ENCODE peak calls at places on chromosome 15, in eight cellular contexts. H is esophagus squamous epithelium, Y is body of pancreas, O is transverse colon, F is prostate gland, X is uterus, C is sigmoid colon, V is heart left ventricle. R is an unnamed sample.

GRCh38 chr15:51094606-51095569 is at the start of gene TNFAIP8L3:
- DNase-seq in H (no peak), Y (no peak), O (peak), F (no peak), X (peak), C (no peak), V (peak), R (peak)

GRCh38 chr15:45777781-45778180 is 143.0 kb downstream of the SQOR start:
- DNase-seq in H (no peak), Y (no peak), O (no peak), F (no peak), X (no peak), C (no peak), V (no peak), R (no peak)

GRCh38 chr15:101159096-101159935 is 92.5 kb downstream of the CHSY1 start:
- DNase-seq in H (no peak), Y (no peak), O (no peak), F (no peak), X (no peak), C (peak), V (no peak), R (peak)

GRCh38 chr15:51726302-51727073 is 11.0 kb downstream of the LYSMD2 start:
- DNase-seq in H (no peak), Y (peak), O (peak), F (no peak), X (peak), C (peak), V (peak), R (no peak)

GRCh38 chr15:57323806-57324589 is 52.3 kb upstream of the CGNL1 start:
- DNase-seq in H (no peak), Y (no peak), O (peak), F (peak), X (no peak), C (no peak), V (no peak), R (no peak)

GRCh38 chr15:50424066-50424890 is at the start of gene USP8:
- DNase-seq in H (peak), Y (peak), O (peak), F (peak), X (peak), C (peak), V (peak), R (peak)

GRCh38 chr15:52076889-52077781 is 35.4 kb downstream of the BCL2L10 start:
- DNase-seq in H (no peak), Y (no peak), O (peak), F (no peak), X (no peak), C (no peak), V (no peak), R (peak)

GRCh38 chr15:63981596-63982320 is 64.5 kb downstream of the DAPK2 start:
- DNase-seq in H (no peak), Y (no peak), O (no peak), F (no peak), X (no peak), C (no peak), V (no peak), R (no peak)

GRCh38 chr15:77992356-77993222 is 84.9 kb downstream of the TBC1D2B start:
- DNase-seq in H (no peak), Y (peak), O (no peak), F (no peak), X (no peak), C (peak), V (no peak), R (no peak)

GRCh38 chr15:58393196-58393790 is 38.5 kb upstream of the LIPC start:
- DNase-seq in H (no peak), Y (no peak), O (peak), F (peak), X (no peak), C (no peak), V (no peak), R (no peak)

GRCh38 chr15:40472171-40472727 is 1.5 kb downstream of the CHST14 start:
- DNase-seq in H (no peak), Y (no peak), O (no peak), F (no peak), X (no peak), C (no peak), V (no peak), R (no peak)

GRCh38 chr15:70008697-70009285 is 88.9 kb downstream of the TLE3 start:
- DNase-seq in H (no peak), Y (no peak), O (no peak), F (peak), X (no peak), C (no peak), V (no peak), R (no peak)

GRCh38 chr15:76844096-76844495 is 61.0 kb downstream of the SCAPER start:
- DNase-seq in H (no peak), Y (no peak), O (no peak), F (no peak), X (no peak), C (no peak), V (no peak), R (no peak)

GRCh38 chr15:39358441-39359041 is 222.3 kb upstream of the THBS1 start:
- DNase-seq in H (no peak), Y (peak), O (peak), F (no peak), X (peak), C (peak), V (peak), R (peak)

GRCh38 chr15:63600001-63600645 is 2.9 kb downstream of the FBXL22 start:
- DNase-seq in H (no peak), Y (peak), O (no peak), F (peak), X (no peak), C (peak), V (no peak), R (no peak)

GRCh38 chr15:69976366-69976994 is 121.2 kb downstream of the TLE3 start:
- DNase-seq in H (no peak), Y (peak), O (peak), F (peak), X (no peak), C (no peak), V (peak), R (peak)

GRCh38 chr15:70589221-70589620 is 174.1 kb downstream of the UACA start:
- DNase-seq in H (no peak), Y (no peak), O (no peak), F (no peak), X (no peak), C (no peak), V (no peak), R (no peak)

GRCh38 chr15:58227706-58228543 is 89.7 kb downstream of the AQP9 start:
- DNase-seq in H (no peak), Y (peak), O (peak), F (peak), X (peak), C (peak), V (peak), R (peak)

GRCh38 chr15:48400086-48400485 is 68.9 kb downstream of the DUT start:
- DNase-seq in H (no peak), Y (no peak), O (no peak), F (no peak), X (no peak), C (no peak), V (no peak), R (no peak)

GRCh38 chr15:70318996-70319465 is 221.3 kb upstream of the TLE3 start:
- DNase-seq in H (no peak), Y (no peak), O (peak), F (peak), X (peak), C (peak), V (no peak), R (no peak)

GRCh38 chr15:67082007-67082536 is 16.7 kb downstream of the SMAD3 start:
- DNase-seq in H (no peak), Y (peak), O (peak), F (no peak), X (no peak), C (no peak), V (no peak), R (peak)

GRCh38 chr15:67077641-67078215 is 12.3 kb downstream of the SMAD3 start:
- DNase-seq in H (no peak), Y (no peak), O (peak), F (no peak), X (no peak), C (no peak), V (no peak), R (no peak)

GRCh38 chr15:67080118-67080899 is 14.9 kb downstream of the SMAD3 start:
- DNase-seq in H (no peak), Y (peak), O (no peak), F (no peak), X (no peak), C (no peak), V (peak), R (no peak)

GRCh38 chr15:67080900-67081431 is 15.6 kb downstream of the SMAD3 start:
- DNase-seq in H (peak), Y (peak), O (no peak), F (no peak), X (peak), C (peak), V (peak), R (peak)

DNA sequence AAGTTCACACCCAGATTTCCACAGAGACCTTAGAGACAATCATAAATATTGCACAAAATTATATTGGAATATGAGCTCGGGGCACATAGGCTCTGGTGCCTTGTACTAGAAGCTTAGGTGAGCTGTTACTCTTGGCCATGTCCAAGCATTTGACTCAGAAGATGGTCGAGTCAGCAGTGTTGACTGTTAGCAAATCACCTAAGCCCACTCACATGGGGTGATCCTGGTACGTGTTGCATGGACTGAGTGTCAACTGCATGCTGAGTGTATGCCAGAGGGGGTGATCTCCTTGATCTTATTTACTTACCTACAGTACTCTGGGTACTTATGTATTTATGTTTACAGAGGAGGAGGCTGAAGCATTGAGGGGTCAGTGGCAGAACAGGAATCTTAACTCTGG is 14.0 kb downstream of the SMAD3 start:
- DNase-seq in H (no peak), Y (no peak), O (no peak), F (no peak), X (no peak), C (no peak), V (no peak), R (no peak)
- H3K27ac ChIP-seq in H (no peak), Y (peak), O (no peak), F (no peak), X (peak), C (peak), V (no peak), R (no peak)

GRCh38 chr15:79896634-79897379 is at the start of gene MTHFS:
- DNase-seq in H (peak), Y (peak), O (peak), F (peak), X (peak), C (peak), V (peak), R (peak)
- TF ChIP-seq POLR2A in H (no peak), Y (peak), O (peak), F (peak), X (peak), C (no peak), V (no peak), R (peak)

DNA sequence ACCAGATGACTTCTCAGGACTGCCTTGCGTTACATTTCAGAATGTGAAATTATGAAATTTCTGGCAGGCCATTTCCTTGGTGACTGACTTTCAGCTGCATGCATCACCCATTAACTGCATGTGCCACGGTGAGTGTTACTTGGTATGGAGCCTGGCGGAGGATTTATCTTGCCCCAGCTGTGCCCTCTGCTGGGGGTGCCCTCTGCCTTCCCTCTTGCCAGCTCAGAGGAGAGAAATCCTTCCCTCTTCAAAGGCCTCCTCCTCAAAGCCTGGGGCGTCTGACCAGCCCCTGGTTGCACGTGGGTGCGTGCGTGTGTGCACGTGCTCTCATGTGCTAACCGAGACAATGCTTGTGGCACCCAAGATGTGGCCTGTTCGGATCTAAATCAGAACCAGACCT is 57.8 kb upstream of the CTSH start:
- DNase-seq in H (no peak), Y (no peak), O (no peak), F (no peak), X (no peak), C (no peak), V (no peak), R (no peak)
- H3K27ac ChIP-seq in H (no peak), Y (no peak), O (no peak), F (no peak), X (no peak), C (no peak), V (no peak), R (no peak)

GRCh38 chr15:31024330-31024729 is 32.9 kb upstream of the MTMR10 start:
- DNase-seq in H (no peak), Y (peak), O (no peak), F (no peak), X (no peak), C (no peak), V (no peak), R (peak)

GRCh38 chr15:31024979-31025378 is 33.6 kb upstream of the MTMR10 start:
- DNase-seq in H (no peak), Y (no peak), O (no peak), F (no peak), X (no peak), C (no peak), V (no peak), R (peak)

GRCh38 chr15:31025996-31026395 is 34.6 kb upstream of the MTMR10 start:
- DNase-seq in H (no peak), Y (no peak), O (no peak), F (no peak), X (no peak), C (no peak), V (no peak), R (no peak)

GRCh38 chr15:31031471-31032064 is 40.1 kb upstream of the MTMR10 start:
- DNase-seq in H (no peak), Y (no peak), O (no peak), F (no peak), X (no peak), C (no peak), V (no peak), R (peak)

DNA sequence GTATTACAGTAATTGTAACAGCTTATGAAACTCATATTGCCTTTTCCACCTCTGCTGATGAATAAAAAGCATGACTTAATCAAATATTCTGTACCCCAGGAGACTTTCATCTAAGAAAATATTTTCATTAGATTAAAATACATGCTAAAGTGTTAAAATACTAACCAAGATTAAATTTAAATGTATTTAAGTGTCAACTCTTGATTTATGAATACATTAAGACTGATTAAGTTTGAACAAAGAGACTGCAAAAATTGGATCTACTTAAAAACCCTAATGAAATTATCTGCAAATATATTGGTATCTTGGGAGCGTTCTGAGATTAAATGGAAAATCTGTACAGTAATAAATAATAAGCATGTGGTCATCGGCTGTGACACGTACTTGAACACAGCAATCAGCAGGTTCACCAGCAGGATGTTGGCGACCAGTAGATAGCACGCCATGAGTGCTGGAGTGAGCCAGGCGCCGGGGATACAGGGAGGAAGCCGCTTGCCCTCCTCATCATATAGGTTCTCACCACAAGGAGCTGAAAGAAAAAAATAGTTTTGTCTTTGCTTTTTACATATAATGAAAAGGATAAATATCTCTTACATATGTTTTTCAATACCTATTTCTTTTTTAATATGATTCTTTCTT is 36.6 kb upstream of the MTMR10 start:
- DNase-seq in H (no peak), Y (no peak), O (no peak), F (no peak), X (no peak), C (no peak), V (no peak), R (peak)
- TF ChIP-seq POLR2A in H (no peak), Y (no peak), O (no peak), F (no peak), X (no peak), C (no peak), V (no peak), R (no peak)

DNA sequence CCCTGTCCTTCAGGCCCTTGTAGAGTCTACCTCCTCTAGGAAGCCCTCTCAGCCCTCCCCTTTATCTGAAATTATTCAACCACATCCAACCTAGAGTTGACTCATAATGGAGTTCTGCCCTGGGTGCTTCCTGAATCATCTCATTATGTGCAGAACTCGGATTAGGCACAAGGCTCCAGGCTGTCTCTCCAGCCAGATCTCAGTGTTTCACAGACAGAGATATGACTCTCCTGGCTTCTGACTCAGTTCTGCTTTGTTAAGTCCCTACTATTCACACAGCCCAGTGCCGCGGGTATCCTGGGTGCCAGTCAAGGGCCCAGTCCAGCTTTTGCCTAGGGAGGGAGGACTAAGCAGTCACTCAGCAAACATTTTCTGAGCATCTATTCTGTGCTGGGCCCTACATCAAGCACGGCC is 9.3 kb downstream of the STRA6 start:
- DNase-seq in H (no peak), Y (no peak), O (no peak), F (no peak), X (no peak), C (no peak), V (no peak), R (no peak)
- H3K27ac ChIP-seq in H (peak), Y (no peak), O (no peak), F (no peak), X (no peak), C (no peak), V (no peak), R (no peak)

GRCh38 chr15:65641723-65642475 is 20.2 kb downstream of the SLC24A1 start:
- DNase-seq in H (no peak), Y (no peak), O (no peak), F (no peak), X (no peak), C (no peak), V (no peak), R (no peak)

GRCh38 chr15:65638681-65639089 is 16.9 kb downstream of the SLC24A1 start:
- DNase-seq in H (no peak), Y (peak), O (no peak), F (peak), X (peak), C (no peak), V (peak), R (peak)

GRCh38 chr15:65639509-65639908 is 17.8 kb downstream of the SLC24A1 start:
- DNase-seq in H (no peak), Y (no peak), O (no peak), F (no peak), X (no peak), C (no peak), V (no peak), R (no peak)

GRCh38 chr15:65634381-65634780 is 12.6 kb downstream of the SLC24A1 start:
- DNase-seq in H (no peak), Y (no peak), O (no peak), F (no peak), X (no peak), C (no peak), V (no peak), R (no peak)

DNA sequence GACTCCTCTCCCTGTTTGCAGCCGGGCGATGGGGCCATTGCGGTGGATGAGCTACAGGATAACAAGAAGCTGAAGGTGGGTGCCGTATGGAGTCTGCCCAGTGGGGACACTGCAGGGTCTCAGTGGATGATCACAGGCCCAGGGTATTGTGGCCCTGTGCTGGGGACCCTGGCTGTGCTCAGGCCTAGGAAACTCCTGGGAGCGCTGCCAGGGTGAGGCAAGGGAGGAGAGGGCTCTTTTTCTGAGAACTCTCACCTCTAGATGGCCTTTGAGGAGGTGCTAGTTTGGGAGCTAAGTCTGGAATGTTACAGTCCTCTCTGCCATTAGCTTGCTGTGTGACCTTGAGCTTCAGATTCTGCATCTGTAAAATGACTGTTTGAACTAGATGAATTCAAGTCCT is 16.4 kb downstream of the SLC24A1 start:
- DNase-seq in H (no peak), Y (no peak), O (no peak), F (no peak), X (no peak), C (no peak), V (no peak), R (no peak)
- TF ChIP-seq POLR2A in H (no peak), Y (no peak), O (no peak), F (no peak), X (no peak), C (no peak), V (no peak), R (no peak)

GRCh38 chr15:81157195-81157938 is 23.3 kb downstream of the CFAP161 start:
- DNase-seq in H (no peak), Y (no peak), O (no peak), F (no peak), X (peak), C (no peak), V (no peak), R (no peak)
- H3K27ac ChIP-seq in H (peak), Y (no peak), O (no peak), F (no peak), X (peak), C (no peak), V (no peak), R (no peak)

R was measured in endothelial cell of umbilical vein.